ENCODE peak calls at places on chromosomes 2 and 18, in five cellular contexts. C, Q, P, Z and K are unnamed samples.
A peak's percentile ranks its signal among the peaks of the same experiment; 100 is the strongest.

GRCh38 chr2:105888625-105889024 is 143.9 kb downstream of the NCK2 start:
- DNase-seq in C (no peak), Q (peak; percentile 35), P (no peak), Z (no peak), K (peak; percentile 41)

GRCh38 chr2:137700681-137701080 is 263.6 kb upstream of the HNMT start:
- DNase-seq in Q (no peak), Z (no peak), C (no peak), P (no peak), K (no peak)

GRCh38 chr2:45953376-45954050 is 302.0 kb downstream of the PRKCE start:
- DNase-seq in C (no peak), Z (no peak), Q (no peak), P (no peak), K (no peak)

GRCh38 chr2:63875758-63876710 is 34.3 kb downstream of the UGP2 start:
- DNase-seq in Z (no peak), C (peak; percentile 8), P (no peak), Q (no peak), K (no peak)

GRCh38 chr18:36297419-36298112 is at the start of gene FHOD3:
- DNase-seq in Z (peak; percentile 39), C (peak; percentile 65), P (peak; percentile 24), Q (peak; percentile 14), K (peak; percentile 25)

GRCh38 chr2:116922414-116922813 is 892.1 kb upstream of the DDX18 start:
- DNase-seq in P (no peak), C (no peak), Z (no peak), Q (no peak), K (no peak)

GRCh38 chr2:110771549-110772382 is 39.4 kb downstream of the ACOXL start:
- DNase-seq in P (no peak), Q (no peak), C (no peak), Z (no peak), K (no peak)

GRCh38 chr2:189372688-189373257 is 68.5 kb upstream of the WDR75 start:
- DNase-seq in Q (no peak), Z (no peak), P (no peak), C (peak; percentile 36), K (no peak)

GRCh38 chr18:24964213-24964612 is 387.8 kb downstream of the ZNF521 start:
- DNase-seq in Q (peak; percentile 10), C (no peak), Z (no peak), P (no peak), K (no peak)

GRCh38 chr2:6080837-6081541 is 388.8 kb downstream of the SOX11 start:
- DNase-seq in Q (no peak), P (no peak), C (no peak), Z (no peak), K (no peak)

GRCh38 chr2:222939208-222939846 is 78.5 kb downstream of the ACSL3 start:
- DNase-seq in Z (no peak), C (peak; percentile 52), P (no peak), Q (peak; percentile 69), K (peak; percentile 80)

GRCh38 chr2:178819992-178820391 is 12.8 kb upstream of the TTN start:
- DNase-seq in Z (no peak), Q (no peak), C (no peak), P (no peak), K (no peak)